ENCODE peak calls at places on chromosomes 7 and 10, in five cellular contexts. O is CD4-positive, CD25-positive, alpha-beta regulatory T cell; W is iPS DF 6.9; B is mammary epithelial cell; Z is IMR-90. D is an unnamed sample.

GRCh38 chr7:72441791-72442190 is 29.7 kb upstream of the CALN1 start:
- DNase-seq in O (no peak), Z (no peak), B (no peak), W (no peak), D (no peak)

GRCh38 chr10:34555653-34556052 is 259.4 kb downstream of the PARD3 start:
- DNase-seq in O (no peak), Z (no peak), W (no peak), B (peak; percentile 21), D (no peak)

GRCh38 chr7:8035647-8036518 is 67.3 kb downstream of the GLCCI1 start:
- DNase-seq in Z (peak; percentile 55), O (peak; percentile 43), B (peak; percentile 37), W (no peak), D (no peak)

GRCh38 chr7:27303021-27303420 is 60.4 kb downstream of the EVX1 start:
- DNase-seq in Z (no peak), B (peak; percentile 80), O (no peak), W (no peak), D (no peak)

GRCh38 chr7:16417958-16418357 is 3.4 kb downstream of the CRPPA start:
- DNase-seq in B (no peak), W (no peak), Z (peak; percentile 3), O (no peak), D (no peak)

GRCh38 chr10:79422178-79422892 is 23.1 kb downstream of the ZCCHC24 start:
- DNase-seq in W (no peak), Z (peak; percentile 96), B (no peak), O (no peak), D (no peak)

GRCh38 chr10:132394936-132395703 is 1.9 kb upstream of the PWWP2B start:
- DNase-seq in Z (no peak), O (no peak), W (no peak), B (no peak), D (no peak)

GRCh38 chr7:139916717-139917395 is 87.8 kb downstream of the TBXAS1 start:
- DNase-seq in W (no peak), B (no peak), Z (no peak), O (no peak), D (no peak)

GRCh38 chr7:16594061-16594460 is 51.5 kb downstream of the ANKMY2 start:
- DNase-seq in Z (peak; percentile 70), W (no peak), B (no peak), O (no peak), D (no peak)

GRCh38 chr10:113978802-113979201 is 64.9 kb upstream of the ADRB1 start:
- DNase-seq in Z (no peak), B (no peak), W (no peak), O (no peak), D (peak; percentile 69)

GRCh38 chr7:127208860-127209259 is 43.9 kb downstream of the GRM8 start:
- DNase-seq in Z (no peak), W (no peak), O (no peak), B (no peak), D (no peak)

GRCh38 chr7:105594034-105594433 is 12.7 kb upstream of the EFCAB10 start:
- DNase-seq in W (no peak), Z (no peak), O (no peak), B (no peak), D (no peak)

GRCh38 chr10:96290368-96291133 is 13.7 kb upstream of the DNTT start:
- DNase-seq in Z (no peak), W (no peak), O (no peak), B (no peak), D (no peak)

GRCh38 chr7:69622014-69622818 is 23.9 kb downstream of the AUTS2 start:
- DNase-seq in Z (no peak), O (no peak), W (no peak), B (no peak), D (no peak)
- H3K27ac ChIP-seq in Z (no peak overlapping the region), O (no peak overlapping the region), W (no peak overlapping the region), B (no peak overlapping the region), D (no peak overlapping the region)

DNA sequence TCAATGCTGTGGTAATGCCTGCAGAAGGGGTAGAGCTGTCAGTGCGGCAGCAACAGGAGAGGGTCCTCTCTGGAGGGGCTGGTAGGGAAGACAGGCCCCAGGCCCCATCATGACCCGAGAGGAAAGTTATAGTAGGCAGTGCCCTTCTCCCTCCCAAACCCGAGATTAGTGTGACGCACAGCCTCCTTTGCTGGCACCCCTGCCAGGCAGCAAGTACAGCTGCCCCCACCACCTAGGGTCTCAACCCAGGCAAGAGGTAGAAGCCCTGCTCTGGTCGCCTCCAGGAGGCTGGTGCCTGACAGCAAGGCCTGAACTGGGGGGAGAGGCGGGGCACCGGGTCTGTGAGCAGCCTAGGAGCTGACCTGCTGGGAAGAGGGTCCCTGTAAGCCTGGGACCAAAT is 15.5 kb downstream of the LOXL4 start:
- DNase-seq in B (no peak), W (no peak), O (no peak), Z (no peak), D (no peak)
- H3K27ac ChIP-seq in B (no peak overlapping the region), W (no peak overlapping the region), O (no peak overlapping the region), Z (no peak overlapping the region), D (peak overlapping the region; percentile 7)

DNA sequence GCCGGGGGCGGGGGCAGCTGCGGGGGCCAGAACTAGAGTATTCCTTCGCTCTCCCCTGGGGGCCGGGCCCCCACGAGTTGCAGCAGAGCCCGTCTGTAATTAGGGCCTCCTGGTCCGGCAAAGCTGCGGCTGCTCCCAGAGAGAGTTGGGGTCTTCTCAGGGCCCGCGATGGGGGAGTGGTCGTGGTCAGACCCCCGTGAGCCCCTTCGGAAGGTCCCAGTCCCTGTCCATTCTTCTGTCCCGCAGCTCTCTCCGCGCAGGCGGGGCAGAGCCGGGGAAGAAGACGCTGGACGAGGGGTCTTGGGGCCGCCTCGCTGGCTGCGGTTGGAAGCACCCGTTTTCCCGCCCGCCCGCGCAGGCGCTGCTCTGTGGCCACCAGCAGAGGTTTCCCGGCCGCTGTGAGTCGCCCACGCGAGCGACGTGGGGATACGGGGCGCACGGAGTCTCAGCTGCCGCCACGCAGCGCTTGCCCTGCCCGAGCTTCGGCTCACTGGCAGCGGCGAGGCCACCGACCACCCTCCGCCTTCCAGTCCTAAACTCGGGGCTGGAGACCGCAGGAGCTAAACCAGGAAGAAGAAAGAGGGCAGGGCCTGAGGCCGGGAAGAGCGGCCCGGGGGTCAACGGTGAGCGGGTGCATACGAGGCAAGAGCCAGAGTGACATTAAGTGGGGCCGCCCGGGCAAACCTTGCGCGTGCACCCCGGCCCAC is 7.3 kb upstream of the EMX2 start:
- DNase-seq in Z (no peak), B (no peak), O (no peak), W (no peak), D (no peak)
- H3K27ac ChIP-seq in Z (no peak overlapping the region), B (no peak overlapping the region), O (no peak overlapping the region), W (no peak overlapping the region), D (no peak overlapping the region)

DNA sequence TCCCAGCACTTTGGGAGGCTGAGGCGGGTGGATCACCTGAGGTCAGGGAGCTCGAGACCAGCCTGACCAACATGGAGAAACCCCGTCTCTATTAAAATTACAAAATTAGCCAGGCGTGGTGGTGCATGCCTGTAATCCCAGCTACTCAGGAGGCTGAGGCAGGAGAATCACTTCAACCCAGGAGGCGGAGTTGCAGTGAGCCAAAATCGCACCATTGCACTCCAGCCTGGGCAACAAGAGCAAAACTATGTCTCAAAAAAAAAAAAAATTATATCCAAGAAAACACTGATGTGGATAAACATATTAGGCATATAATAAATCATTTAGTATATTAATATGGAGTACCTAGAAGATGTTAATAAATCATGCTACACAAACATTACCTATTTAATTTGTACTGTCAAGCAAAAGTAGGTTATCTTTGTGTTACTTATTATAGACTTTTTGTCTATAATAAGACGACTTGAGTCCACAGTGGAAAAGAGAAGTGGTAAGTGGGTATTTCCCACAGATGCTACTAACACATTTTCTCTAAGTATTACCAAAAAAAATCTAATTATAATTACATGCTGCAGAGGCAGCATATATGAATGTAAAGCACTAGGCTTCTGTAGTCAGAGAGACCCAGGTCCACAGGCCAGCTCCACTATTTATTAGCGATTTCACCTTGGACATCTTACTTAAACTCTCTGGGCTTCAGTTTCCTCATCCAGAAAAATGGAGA is 34.5 kb downstream of the DNMBP start:
- DNase-seq in Z (no peak), O (no peak), W (no peak), B (no peak), D (no peak)
- H3K27ac ChIP-seq in Z (no peak overlapping the region), O (no peak overlapping the region), W (no peak overlapping the region), B (peak overlapping the region; percentile 95), D (no peak overlapping the region)

DNA sequence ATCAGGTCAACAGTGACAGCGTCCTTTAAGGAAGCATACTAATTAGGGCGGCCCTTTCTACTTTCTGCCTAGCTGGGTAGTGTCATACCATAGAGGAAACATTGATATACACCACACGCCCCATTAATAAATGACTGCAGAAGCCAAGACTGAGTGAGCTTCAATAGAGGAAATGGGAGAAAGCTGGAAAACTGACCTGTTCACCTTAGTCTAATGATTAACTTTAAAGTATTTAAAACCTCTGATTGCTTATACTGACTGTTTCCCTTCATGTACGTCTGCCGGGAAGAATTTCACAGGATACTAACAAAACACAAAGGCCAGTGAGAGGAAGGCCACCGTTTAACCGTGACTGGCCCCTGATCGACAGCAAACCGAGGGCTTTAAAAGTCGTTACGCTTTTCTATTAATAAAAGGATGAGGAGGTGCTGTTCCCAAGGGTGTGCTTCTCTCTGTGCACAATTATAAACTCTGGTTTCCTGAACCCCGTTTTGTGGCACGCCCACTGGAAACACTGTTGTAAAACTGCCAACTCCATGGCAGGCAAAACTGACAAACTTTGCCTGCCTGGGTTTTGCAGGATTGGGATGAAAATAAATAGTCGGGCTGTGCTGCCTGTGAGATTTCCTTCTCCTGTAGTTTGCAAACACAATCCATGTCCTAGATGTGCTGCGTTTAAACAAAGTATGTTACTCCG is 137.6 kb downstream of the NRP1 start:
- DNase-seq in W (no peak), B (no peak), Z (no peak), O (no peak), D (no peak)
- H3K27ac ChIP-seq in W (no peak overlapping the region), B (no peak overlapping the region), Z (no peak overlapping the region), O (no peak overlapping the region), D (no peak overlapping the region)

GRCh38 chr10:32175629-32176028 is 119.4 kb upstream of the KIF5B start:
- DNase-seq in W (no peak), B (no peak), O (no peak), Z (no peak), D (no peak)
- H3K27ac ChIP-seq in W (no peak overlapping the region), B (no peak overlapping the region), O (no peak overlapping the region), Z (no peak overlapping the region), D (no peak overlapping the region)

GRCh38 chr10:89426230-89426868 is 12.0 kb downstream of the IFIT5 start:
- DNase-seq in B (peak; percentile 50), O (peak; percentile 15), Z (peak; percentile 75), W (peak; percentile 43), D (no peak)
- H3K27ac ChIP-seq in B (no peak overlapping the region), O (no peak overlapping the region), Z (no peak overlapping the region), W (no peak overlapping the region), D (no peak overlapping the region)

GRCh38 chr7:150787321-150788281 is 12.6 kb downstream of the TMEM176B start:
- DNase-seq in Z (no peak), B (no peak), O (no peak), W (no peak), D (no peak)
- H3K27ac ChIP-seq in Z (peak overlapping the region; percentile 90), B (no peak overlapping the region), O (no peak overlapping the region), W (no peak overlapping the region), D (peak overlapping the region; percentile 50)